ENCODE peak calls at places on chromosomes 16 and 17, in six cellular contexts. Q is fibroblast of lung; Z is CD4-positive, alpha-beta T cell; Y is left cardiac atrium; U is stimulated activated CD4-positive, alpha-beta T cell treated with anti-CD3 and anti-CD28 coated beads, Interleukin-2, amount 100 ng/mL, for 24 hours; T is AG09319. S is an unnamed sample.

GRCh38 chr17:14201595-14201994 is 35.1 kb downstream of the CDRT15 start:
- DNase-seq in Q (no peak), Z (peak), Y (no peak), U (no peak), T (no peak), S (no peak)

GRCh38 chr17:2929881-2930533 is 133.4 kb downstream of the OR1D5 start:
- DNase-seq in Q (peak), Z (no peak), Y (peak), U (peak), T (no peak), S (no peak)

GRCh38 chr17:49388290-49388640 is 26.2 kb upstream of the ZNF652 start:
- DNase-seq in Q (no peak), Z (no peak), Y (no peak), U (no peak), T (no peak), S (no peak)

GRCh38 chr16:65388592-65388991 is 266.7 kb upstream of the CDH11 start:
- DNase-seq in Q (peak), Z (no peak), Y (no peak), U (no peak), T (peak), S (peak)

GRCh38 chr17:50375858-50376538 is 3.0 kb downstream of the EME1 start:
- DNase-seq in Q (no peak), Z (no peak), Y (no peak), U (no peak), T (no peak), S (no peak)

GRCh38 chr17:68993112-68993511 is 37.9 kb upstream of the ABCA8 start:
- DNase-seq in Q (peak), Z (no peak), Y (no peak), U (no peak), T (no peak), S (no peak)

GRCh38 chr17:75995385-75995925 is 5.2 kb upstream of the CDK3 start:
- DNase-seq in Q (no peak), Z (no peak), Y (no peak), U (no peak), T (no peak), S (no peak)

GRCh38 chr16:69481901-69482341 is 57.5 kb downstream of the CYB5B start:
- DNase-seq in Q (peak), Z (no peak), Y (peak), U (no peak), T (peak), S (no peak)

GRCh38 chr16:12729448-12729847 is 74.2 kb downstream of the CPPED1 start:
- DNase-seq in Q (peak), Z (no peak), Y (no peak), U (no peak), T (peak), S (peak)

GRCh38 chr17:39224778-39225307 is 902 bp downstream of the STAC2 start:
- DNase-seq in Q (no peak), Z (no peak), Y (no peak), U (no peak), T (no peak), S (no peak)

GRCh38 chr17:4003501-4004421 is 39.5 kb upstream of the ATP2A3 start:
- DNase-seq in Q (peak), Z (no peak), Y (peak), U (no peak), T (no peak), S (no peak)

GRCh38 chr16:81626181-81626674 is 152.9 kb upstream of the PLCG2 start:
- DNase-seq in Q (peak), Z (no peak), Y (no peak), U (peak), T (no peak), S (no peak)

GRCh38 chr17:49571764-49572163 is 3.9 kb upstream of the NXPH3 start:
- DNase-seq in Q (no peak), Z (no peak), Y (no peak), U (no peak), T (no peak), S (no peak)

GRCh38 chr16:86522639-86523038 is 12.3 kb downstream of the FOXF1 start:
- DNase-seq in Q (no peak), Z (no peak), Y (no peak), U (no peak), T (no peak), S (no peak)

GRCh38 chr17:72299092-72299491 is 178.3 kb downstream of the SOX9 start:
- DNase-seq in Q (no peak), Z (no peak), Y (no peak), U (no peak), T (no peak), S (no peak)

GRCh38 chr16:86530251-86531192 is 20.2 kb downstream of the FOXF1 start:
- DNase-seq in Q (peak), Z (no peak), Y (no peak), U (no peak), T (no peak), S (no peak)

GRCh38 chr17:27578718-27579085 is 52.3 kb upstream of the LGALS9 start:
- DNase-seq in Q (peak), Z (no peak), Y (no peak), U (peak), T (no peak), S (no peak)

GRCh38 chr17:44318077-44318892 is 6.3 kb downstream of the SLC25A39 start:
- DNase-seq in Q (no peak), Z (no peak), Y (no peak), U (no peak), T (no peak), S (no peak)

GRCh38 chr17:70636517-70637133 is 467.3 kb downstream of the KCNJ2 start:
- DNase-seq in Q (peak), Z (no peak), Y (no peak), U (no peak), T (no peak), S (peak)

GRCh38 chr17:57399690-57400089 is 143.4 kb downstream of the MSI2 start:
- DNase-seq in Q (no peak), Z (no peak), Y (no peak), U (no peak), T (no peak), S (no peak)

GRCh38 chr16:53829186-53829747 is 125.3 kb downstream of the FTO start:
- DNase-seq in Q (peak), Z (no peak), Y (no peak), U (no peak), T (no peak), S (no peak)

GRCh38 chr17:29063992-29064391 is 21.1 kb downstream of the PIPOX start:
- DNase-seq in Q (no peak), Z (no peak), Y (no peak), U (no peak), T (no peak), S (no peak)

GRCh38 chr17:39352511-39352910 is 48.9 kb downstream of the FBXL20 start:
- DNase-seq in Q (no peak), Z (no peak), Y (no peak), U (no peak), T (no peak), S (no peak)

GRCh38 chr17:36934144-36934758 is 3.0 kb upstream of the LHX1 start:
- DNase-seq in Q (no peak), Z (no peak), Y (no peak), U (no peak), T (no peak), S (no peak)

GRCh38 chr17:28661635-28662526 is at the start of the genes SDF2 and SUPT6H:
- DNase-seq in Q (peak), Z (peak), Y (peak), U (peak), T (peak), S (no peak)

GRCh38 chr17:3944485-3945388 is 19.5 kb downstream of the ATP2A3 start:
- DNase-seq in Q (peak), Z (peak), Y (peak), U (peak), T (peak), S (no peak)

GRCh38 chr16:67268136-67268579 is 11.2 kb upstream of the PLEKHG4 start:
- DNase-seq in Q (peak), Z (no peak), Y (peak), U (no peak), T (peak), S (no peak)

GRCh38 chr17:4706121-4706520 is 2.2 kb upstream of the PELP1 start:
- DNase-seq in Q (peak), Z (no peak), Y (no peak), U (no peak), T (no peak), S (no peak)

GRCh38 chr17:57747221-57748017 is 2.3 kb upstream of the CCDC182 start:
- DNase-seq in Q (peak), Z (no peak), Y (no peak), U (peak), T (peak), S (peak)

GRCh38 chr17:67993153-67993997 is 2.9 kb downstream of the C17orf58 start:
- DNase-seq in Q (peak), Z (peak), Y (peak), U (peak), T (peak), S (no peak)

GRCh38 chr17:62720126-62720850 is 87.8 kb downstream of the MARCHF10 start:
- DNase-seq in Q (peak), Z (no peak), Y (no peak), U (no peak), T (no peak), S (no peak)

GRCh38 chr16:87855852-87856715 is 13.2 kb downstream of the SLC7A5 start:
- DNase-seq in Q (peak), Z (no peak), Y (peak), U (no peak), T (no peak), S (no peak)

GRCh38 chr16:84603115-84603816 is 14.6 kb downstream of the COTL1 start:
- DNase-seq in Q (peak), Z (peak), Y (peak), U (peak), T (peak), S (peak)

GRCh38 chr17:29613371-29613837 is 9.3 kb downstream of the CORO6 start:
- DNase-seq in Q (peak), Z (peak), Y (peak), U (peak), T (no peak), S (no peak)

GRCh38 chr16:86303787-86304685 is 206.3 kb upstream of the FOXF1 start:
- DNase-seq in Q (no peak), Z (no peak), Y (peak), U (no peak), T (no peak), S (no peak)

S was measured in AG09309.